ENCODE peak calls at places on chromosome 2, in five cellular contexts. G is stimulated activated effector memory CD8-positive, alpha-beta T cell treated with anti-CD3 and anti-CD28 coated beads, Interleukin-12 subunit alpha, Interleukin-12 subunit beta, amount 100 ng/mL, for 72 hours; J is activated T-cell treated with anti-CD3 and anti-CD28 coated beads, Interleukin-2, amount 50 U/mL, for 4 hours; T is upper lobe of left lung; Q is CD4-positive, alpha-beta T cell. O is an unnamed sample.

GRCh38 chr2:25252291-25253152 is 84.1 kb upstream of the POMC start:
- ATAC-seq in J (peak), Q (peak), G (peak), T (peak), O (peak)

GRCh38 chr2:105857076-105857740 is 112.5 kb downstream of the NCK2 start:
- ATAC-seq in G (peak), Q (peak), T (no peak), J (no peak), O (peak)

GRCh38 chr2:74845991-74846390 is 12.1 kb downstream of the HK2 start:
- ATAC-seq in J (no peak), G (no peak), T (no peak), Q (no peak), O (no peak)

GRCh38 chr2:41763091-41763490 is 284.7 kb upstream of the PKDCC start:
- ATAC-seq in Q (no peak), T (no peak), J (no peak), G (no peak), O (no peak)

GRCh38 chr2:188937228-188938220 is 36.6 kb upstream of the COL3A1 start:
- ATAC-seq in Q (no peak), G (no peak), J (no peak), T (no peak), O (no peak)

GRCh38 chr2:222623756-222624309 is 32.1 kb downstream of the FARSB start:
- ATAC-seq in Q (no peak), G (no peak), J (no peak), T (no peak), O (no peak)

GRCh38 chr2:210998334-210998733 is 441.9 kb downstream of the CPS1 start:
- ATAC-seq in T (no peak), G (no peak), J (no peak), Q (no peak), O (no peak)

GRCh38 chr2:150787353-150788098 is 300.1 kb upstream of the RND3 start:
- ATAC-seq in J (no peak), T (no peak), Q (no peak), G (no peak), O (no peak)

GRCh38 chr2:174603280-174603679 is 5.7 kb upstream of the WIPF1 start:
- ATAC-seq in G (peak), J (peak), Q (peak), T (no peak), O (peak)

GRCh38 chr2:146677280-146677679 is 1167.5 kb upstream of the ACVR2A start:
- ATAC-seq in T (no peak), J (no peak), Q (no peak), G (no peak), O (no peak)

GRCh38 chr2:165373322-165374025 is 96.0 kb upstream of the CSRNP3 start:
- ATAC-seq in G (no peak), Q (no peak), J (no peak), T (no peak), O (no peak)

GRCh38 chr2:217981084-217981730 is 21.6 kb downstream of the TNS1 start:
- ATAC-seq in G (no peak), Q (no peak), T (peak), J (no peak), O (no peak)

O was measured in activated T-helper 17 cell treated with anti-CD3 and anti-CD28 coated beads, Interleukin-2, amount 50 U/mL, for 72 hours.